ENCODE peak calls at places on chromosome 7, in six cellular contexts. Z, E, N, P, J and O are unnamed samples.

GRCh38 chr7:154832557-154833138 is 170.3 kb downstream of the PAXIP1 start:
- DNase-seq in Z (no peak), P (no peak), N (peak; percentile 49), E (no peak), J (no peak), O (peak; percentile 48)

GRCh38 chr7:139112741-139113250 is 3.3 kb upstream of the ZC3HAV1 start:
- DNase-seq in J (no peak), N (no peak), Z (no peak), E (no peak), P (no peak), O (no peak)

GRCh38 chr7:28575241-28575643 is 162.9 kb downstream of the CREB5 start:
- DNase-seq in P (no peak), Z (no peak), N (no peak), J (peak; percentile 22), E (no peak), O (no peak)

GRCh38 chr7:128872394-128872824 is 9.8 kb downstream of the ATP6V1F start:
- DNase-seq in P (no peak), E (no peak), J (no peak), Z (no peak), N (no peak), O (no peak)

GRCh38 chr7:80826520-80827237 is 92.2 kb downstream of the SEMA3C start:
- DNase-seq in E (no peak), J (peak; percentile 79), N (no peak), Z (no peak), P (no peak), O (no peak)

GRCh38 chr7:30971840-30972563 is 8.2 kb downstream of the GHRHR start:
- DNase-seq in Z (no peak), J (no peak), P (no peak), N (no peak), E (no peak), O (no peak)

GRCh38 chr7:31074403-31074802 is 22.3 kb downstream of the ADCYAP1R1 start:
- DNase-seq in J (no peak), Z (peak; percentile 57), E (no peak), P (peak; percentile 88), N (no peak), O (no peak)

GRCh38 chr7:146503844-146504243 is 387.2 kb downstream of the CNTNAP2 start:
- DNase-seq in N (no peak), P (no peak), Z (no peak), J (no peak), E (no peak), O (no peak)

GRCh38 chr7:129279757-129280156 is 54.9 kb downstream of the AHCYL2 start:
- DNase-seq in Z (no peak), E (no peak), J (no peak), N (no peak), P (no peak), O (no peak)

GRCh38 chr7:42348627-42349026 is 111.6 kb upstream of the GLI3 start:
- DNase-seq in P (no peak), J (no peak), E (no peak), Z (no peak), N (no peak), O (no peak)

GRCh38 chr7:50669890-50670289 is 104.7 kb upstream of the DDC start:
- DNase-seq in Z (no peak), J (no peak), E (no peak), P (no peak), N (no peak), O (no peak)

GRCh38 chr7:38105874-38106483 is 72.1 kb upstream of the STARD3NL start:
- DNase-seq in N (no peak), P (peak; percentile 26), Z (no peak), J (peak; percentile 49), E (no peak), O (peak; percentile 42)

GRCh38 chr7:55271069-55271468 is 94.1 kb upstream of the LANCL2 start:
- DNase-seq in J (peak; percentile 26), P (no peak), N (no peak), E (no peak), Z (no peak), O (no peak)

GRCh38 chr7:81094952-81095351 is 176.1 kb upstream of the SEMA3C start:
- DNase-seq in P (no peak), N (no peak), J (no peak), E (no peak), Z (no peak), O (no peak)

GRCh38 chr7:100675581-100676350 is 2.2 kb downstream of the GNB2 start:
- DNase-seq in J (peak; percentile 59), Z (peak; percentile 71), N (peak; percentile 80), E (peak; percentile 63), P (peak; percentile 91), O (peak; percentile 88)

GRCh38 chr7:100671353-100672327 is 1.9 kb upstream of the GNB2 start:
- DNase-seq in Z (no peak), N (no peak), P (no peak), E (no peak), J (no peak), O (no peak)

GRCh38 chr7:100674441-100675407 is 1.2 kb downstream of the GNB2 start:
- DNase-seq in N (no peak), P (no peak), J (no peak), E (no peak), Z (no peak), O (peak; percentile 82)

GRCh38 chr7:100673302-100673941 is at the start of gene GNB2:
- DNase-seq in J (peak; percentile 99), Z (peak; percentile 99), N (peak; percentile 99), E (peak; percentile 92), P (peak; percentile 99), O (peak; percentile 100)

DNA sequence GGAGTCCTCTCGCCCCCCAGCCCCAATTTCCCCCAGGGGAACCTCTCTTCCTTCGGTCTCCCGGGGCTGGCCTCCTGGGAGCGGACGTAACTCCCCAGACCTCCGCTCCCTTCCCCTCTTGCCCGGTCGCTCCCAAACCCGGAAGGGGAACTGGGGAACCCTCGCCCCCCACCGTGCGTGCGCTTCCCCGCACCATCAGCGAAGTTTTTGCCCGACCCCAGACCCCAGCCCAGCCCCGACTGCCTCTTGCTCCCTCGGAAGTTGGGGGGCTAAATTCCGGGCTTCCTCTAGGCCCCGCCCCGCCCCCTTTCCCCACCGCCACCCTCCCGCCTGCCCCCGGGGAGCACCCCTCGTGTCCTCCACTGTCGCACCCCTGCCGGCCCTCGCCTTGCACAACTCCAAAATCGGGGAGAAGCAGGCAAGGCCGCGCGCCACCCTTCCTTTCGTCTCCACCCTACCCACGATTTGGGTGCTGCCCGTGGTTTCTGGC is 447 bp downstream of the GNB2 start:
- DNase-seq in J (no peak), Z (peak; percentile 54), P (peak; percentile 67), N (no peak), E (no peak), O (peak; percentile 81)
- TF ChIP-seq POLR2A in J (no peak), Z (no peak), P (no peak), N (no peak), E (no peak), O (no peak)

DNA sequence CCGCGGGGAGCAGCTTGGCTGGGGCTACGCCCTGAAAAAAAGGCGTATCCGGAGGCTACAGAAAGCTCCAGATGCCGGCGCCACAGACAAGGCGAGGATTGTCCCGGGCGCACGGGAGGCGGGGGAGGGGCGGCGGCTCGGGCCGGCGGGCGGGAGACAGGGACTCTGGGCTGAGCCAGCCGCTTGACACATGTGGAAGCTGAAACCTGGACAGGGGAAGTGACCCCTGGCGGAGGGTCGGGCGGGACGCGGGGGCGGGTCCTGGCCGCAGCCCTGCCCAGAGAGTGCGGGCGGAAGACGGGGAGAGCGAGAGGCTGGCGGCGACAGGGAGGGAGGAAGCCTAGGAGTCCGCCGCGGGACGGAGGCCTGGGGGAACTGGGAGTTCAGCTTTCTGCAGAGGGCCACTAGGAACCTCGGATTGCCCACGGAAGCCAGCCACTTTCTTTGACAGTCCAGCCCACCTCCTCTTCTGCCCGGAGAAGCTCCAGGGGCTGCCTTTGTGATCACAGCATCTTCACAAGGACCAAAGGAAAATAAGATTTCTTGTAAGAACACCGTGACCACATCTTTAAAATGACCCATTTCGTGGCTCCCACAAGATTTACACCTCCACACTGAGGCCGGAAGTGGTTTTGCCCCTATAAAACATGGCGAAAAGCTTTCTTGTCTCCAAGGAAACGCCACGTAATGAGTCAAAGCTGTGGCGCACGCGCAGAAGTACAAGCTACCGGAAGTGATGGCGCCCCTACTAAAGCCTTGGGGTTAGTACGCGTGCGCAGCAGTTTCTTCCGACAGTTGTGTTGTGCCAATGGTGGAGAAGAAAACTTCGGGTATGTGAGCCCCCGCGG is at the start of the genes PLOD3 and ZNHIT1:
- DNase-seq in N (peak; percentile 99), Z (peak; percentile 97), P (peak; percentile 98), J (peak; percentile 97), E (peak; percentile 88), O (peak; percentile 99)
- TF ChIP-seq POLR2A in N (no peak), Z (peak; percentile 26), P (no peak), J (peak; percentile 64), E (no peak), O (peak; percentile 66)

DNA sequence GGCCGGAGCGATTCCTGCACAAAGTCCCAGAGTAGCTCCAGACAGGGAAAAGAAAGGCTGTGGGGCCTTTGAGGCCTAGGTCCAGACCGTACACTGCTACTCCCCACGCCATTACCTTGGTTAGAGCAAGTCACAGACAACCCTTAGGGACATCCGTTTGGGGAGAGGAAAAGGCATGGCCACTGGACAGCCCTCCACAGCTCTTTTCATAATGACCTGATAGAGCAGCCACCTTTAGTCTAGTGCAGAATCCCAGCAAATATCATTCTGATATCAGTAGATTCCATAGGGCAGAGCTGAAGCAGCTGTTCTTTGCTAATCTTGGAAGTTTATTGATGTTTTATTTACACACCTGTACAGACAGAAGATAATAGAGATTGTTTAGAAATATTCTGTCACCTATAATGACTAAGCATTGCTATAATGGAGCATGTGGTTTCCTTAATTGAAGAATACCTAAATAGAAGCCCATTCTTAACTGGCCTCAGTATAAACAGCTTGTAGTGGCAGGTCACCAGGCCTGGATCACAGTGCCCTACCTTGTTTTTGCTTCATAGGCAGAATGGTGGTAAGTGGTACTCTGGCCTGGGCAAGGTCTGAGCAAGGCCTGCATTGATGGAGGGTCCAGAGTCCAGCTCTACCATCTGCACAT is 27.9 kb downstream of the OGDH start:
- DNase-seq in P (no peak), Z (no peak), N (peak; percentile 41), J (peak; percentile 25), E (no peak), O (peak; percentile 66)
- TF ChIP-seq POLR2A in P (no peak), Z (no peak), N (no peak), J (no peak), E (no peak), O (peak; percentile 59)

GRCh38 chr7:73520673-73521635 is 1.1 kb downstream of the BAZ1B start:
- DNase-seq in N (no peak), Z (no peak), J (peak; percentile 30), E (no peak), P (no peak), O (peak; percentile 67)

GRCh38 chr7:73518470-73518869 is 3.6 kb downstream of the BAZ1B start:
- DNase-seq in N (no peak), E (no peak), J (no peak), P (no peak), Z (no peak), O (no peak)

GRCh38 chr7:73519867-73520672 is 2.0 kb downstream of the BAZ1B start:
- DNase-seq in J (peak; percentile 3), N (no peak), Z (no peak), P (no peak), E (no peak), O (peak; percentile 47)

GRCh38 chr7:73522081-73522818 is at the start of gene BAZ1B:
- DNase-seq in J (peak; percentile 97), E (peak; percentile 93), Z (peak; percentile 97), N (peak; percentile 97), P (peak; percentile 98), O (peak; percentile 99)

DNA sequence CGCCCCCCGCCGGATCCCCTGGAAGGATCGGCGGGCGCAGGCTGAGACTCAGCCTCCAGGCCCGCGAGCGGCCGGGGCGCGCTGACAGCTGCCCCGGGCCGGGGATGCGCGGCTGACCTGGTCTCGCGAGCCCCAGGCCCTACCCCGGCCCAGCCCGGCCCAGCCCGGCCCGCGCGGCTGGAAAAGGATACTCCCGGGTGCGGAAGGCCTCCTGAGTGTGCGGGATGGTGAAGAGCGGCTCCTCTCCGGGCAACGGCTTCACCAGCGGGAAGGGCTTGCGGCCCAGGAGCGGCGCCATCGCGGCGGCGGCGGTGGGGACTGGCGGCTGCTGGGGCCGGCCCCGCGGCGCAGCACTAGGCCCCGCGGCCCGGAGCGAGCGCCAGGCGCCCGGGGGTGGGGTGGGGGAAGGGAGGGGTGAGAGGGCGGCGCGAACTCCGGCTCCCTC is 435 bp downstream of the BAZ1B start:
- DNase-seq in Z (no peak), J (peak; percentile 20), E (no peak), P (no peak), N (peak; percentile 61), O (peak; percentile 88)
- TF ChIP-seq POLR2A in Z (no peak), J (peak; percentile 37), E (no peak), P (no peak), N (no peak), O (no peak)